ENCODE peak calls at places on chromosome 4, in seven cellular contexts. E is SK-N-SH; C is activated T-helper 1 cell treated with Interleukin-2 at 50 U/mL for 16 hours; S is progenitor cell of endocrine pancreas; V is activated CD4-positive, CD25-positive, alpha-beta regulatory T cell; Z is stimulated activated CD4-positive, alpha-beta T cell treated with anti-CD3 and anti-CD28 coated beads, Interleukin-12 subunit alpha, Interleukin-12 subunit beta, amount 100 ng/mL, for 48 hours; J is GDM1. Y is an unnamed sample.
A peak's percentile ranks its signal among the peaks of the same experiment; 100 is the strongest.

GRCh38 chr4:47155907-47156306 is 124.5 kb downstream of the GABRB1 start:
- DNase-seq in E (no peak), C (no peak), S (no peak), V (no peak), Z (no peak), J (no peak), Y (no peak)

GRCh38 chr4:26175016-26175786 is 145.6 kb upstream of the RBPJ start:
- DNase-seq in E (no peak), C (no peak), S (no peak), V (no peak), Z (no peak), J (no peak), Y (no peak)

GRCh38 chr4:124974163-124974562 is 261.6 kb upstream of the ANKRD50 start:
- DNase-seq in E (no peak), C (no peak), S (no peak), V (no peak), Z (no peak), J (no peak), Y (no peak)

GRCh38 chr4:120915311-120915710 is 7.2 kb downstream of the PRDM5 start:
- DNase-seq in E (no peak), C (no peak), S (no peak), V (no peak), Z (no peak), J (no peak), Y (no peak)

GRCh38 chr4:80069108-80069836 is 3.8 kb downstream of the ANTXR2 start:
- DNase-seq in E (no peak), C (no peak), S (no peak), V (no peak), Z (no peak), J (no peak), Y (no peak)

GRCh38 chr4:143701365-143701764 is 890 bp upstream of the FREM3 start:
- DNase-seq in E (no peak), C (no peak), S (no peak), V (no peak), Z (no peak), J (no peak), Y (no peak)

GRCh38 chr4:52665592-52665991 is 6.5 kb upstream of the USP46 start:
- DNase-seq in E (peak; percentile 16), C (no peak), S (no peak), V (no peak), Z (no peak), J (no peak), Y (no peak)

GRCh38 chr4:176387571-176387970 is 67.8 kb downstream of the SPCS3 start:
- DNase-seq in E (no peak), C (no peak), S (no peak), V (no peak), Z (no peak), J (no peak), Y (no peak)

GRCh38 chr4:48331577-48332340 is 9.6 kb upstream of the SLAIN2 start:
- DNase-seq in E (no peak), C (no peak), S (no peak), V (no peak), Z (no peak), J (no peak), Y (no peak)

GRCh38 chr4:51831133-51831532 is 11.8 kb upstream of the DCUN1D4 start:
- DNase-seq in E (peak; percentile 36), C (peak; percentile 43), S (peak; percentile 29), V (peak; percentile 36), Z (peak; percentile 37), J (no peak), Y (peak; percentile 53)

GRCh38 chr4:7327341-7327885 is 107.3 kb downstream of the PSAPL1 start:
- DNase-seq in E (no peak), C (no peak), S (no peak), V (no peak), Z (no peak), J (no peak), Y (no peak)

GRCh38 chr4:9889306-9889705 is 107.9 kb downstream of the DRD5 start:
- DNase-seq in E (no peak), C (no peak), S (no peak), V (no peak), Z (no peak), J (no peak), Y (no peak)

GRCh38 chr4:168309781-168310180 is 8.8 kb downstream of the DDX60 start:
- DNase-seq in E (peak; percentile 30), C (no peak), S (no peak), V (no peak), Z (no peak), J (no peak), Y (no peak)

GRCh38 chr4:78612398-78613005 is 60.9 kb downstream of the ANXA3 start:
- DNase-seq in E (peak; percentile 35), C (no peak), S (no peak), V (no peak), Z (no peak), J (peak; percentile 41), Y (no peak)

GRCh38 chr4:8891646-8892555 is 20.3 kb upstream of the HMX1 start:
- DNase-seq in E (peak; percentile 55), C (no peak), S (no peak), V (no peak), Z (no peak), J (no peak), Y (no peak)

GRCh38 chr4:86223472-86223871 is 136.4 kb downstream of the MAPK10 start:
- DNase-seq in E (peak; percentile 11), C (no peak), S (no peak), V (no peak), Z (no peak), J (peak; percentile 17), Y (no peak)

GRCh38 chr4:153432971-153433752 is 33.0 kb upstream of the TMEM131L start:
- DNase-seq in E (no peak), C (peak; percentile 30), S (no peak), V (peak; percentile 22), Z (peak; percentile 66), J (peak; percentile 64), Y (peak; percentile 64)

GRCh38 chr4:7805533-7806079 is 134.1 kb downstream of the AFAP1 start:
- DNase-seq in E (no peak), C (no peak), S (no peak), V (no peak), Z (no peak), J (no peak), Y (no peak)

GRCh38 chr4:181819951-181820350 is 423.3 kb upstream of the TENM3 start:
- DNase-seq in E (no peak), C (no peak), S (no peak), V (no peak), Z (no peak), J (no peak), Y (no peak)

GRCh38 chr4:15349965-15350364 is 77.9 kb upstream of the C1QTNF7 start:
- DNase-seq in E (no peak), C (no peak), S (no peak), V (no peak), Z (no peak), J (no peak), Y (no peak)

GRCh38 chr4:40832175-40832574 is 82.4 kb downstream of the NSUN7 start:
- DNase-seq in E (no peak), C (no peak), S (no peak), V (no peak), Z (no peak), J (no peak), Y (no peak)

GRCh38 chr4:65865489-65865888 is 195.2 kb upstream of the EPHA5 start:
- DNase-seq in E (peak; percentile 2), C (no peak), S (no peak), V (no peak), Z (no peak), J (no peak), Y (no peak)

GRCh38 chr4:3321295-3321889 is 28.6 kb downstream of the RGS12 start:
- DNase-seq in E (peak; percentile 61), C (no peak), S (no peak), V (no peak), Z (no peak), J (no peak), Y (no peak)

GRCh38 chr4:156252300-156253016 is 298.8 kb upstream of the CTSO start:
- DNase-seq in E (no peak), C (no peak), S (no peak), V (no peak), Z (no peak), J (no peak), Y (no peak)

GRCh38 chr4:8316251-8316771 is 46.8 kb downstream of the HTRA3 start:
- DNase-seq in E (no peak), C (no peak), S (no peak), V (no peak), Z (no peak), J (no peak), Y (no peak)

GRCh38 chr4:47011189-47011518 is 17.8 kb upstream of the GABRA4 start:
- DNase-seq in E (no peak), C (no peak), S (no peak), V (no peak), Z (no peak), J (no peak), Y (no peak)

GRCh38 chr4:165457793-165458192 is 79.0 kb downstream of the CPE start:
- DNase-seq in E (no peak), C (no peak), S (no peak), V (no peak), Z (no peak), J (no peak), Y (no peak)

GRCh38 chr4:172055046-172055445 is 241.8 kb downstream of the GALNTL6 start:
- DNase-seq in E (no peak), C (no peak), S (no peak), V (no peak), Z (no peak), J (no peak), Y (no peak)

GRCh38 chr4:141636771-141637460 is 533 bp downstream of the IL15 start:
- DNase-seq in E (peak; percentile 81), C (peak; percentile 5), S (peak; percentile 19), V (no peak), Z (peak; percentile 2), J (no peak), Y (peak; percentile 43)

GRCh38 chr4:54855221-54855854 is 197.6 kb downstream of the KIT start:
- DNase-seq in E (peak; percentile 12), C (no peak), S (no peak), V (no peak), Z (no peak), J (no peak), Y (no peak)

GRCh38 chr4:154073107-154073817 is 284.4 kb upstream of the SFRP2 start:
- DNase-seq in E (no peak), C (no peak), S (no peak), V (no peak), Z (peak; percentile 3), J (no peak), Y (no peak)

Y was measured in left colon.